ENCODE peak calls at places on chromosomes 12 and 14, in four cellular contexts. One of them, this sample, is unnamed.

GRCh38 chr14:59904184-59904583 is 15.8 kb upstream of the LRRC9 start:
- DNase-seq in ELF-1: no peak
- DNase-seq in HFFc6: no peak
- DNase-seq in LNCaP clone FGC: no peak
- DNase-seq in this sample: no peak

GRCh38 chr12:107319536-107320030 is 226.2 kb upstream of the CRY1 start:
- DNase-seq in HFFc6: no peak
- DNase-seq in LNCaP clone FGC: no peak
- DNase-seq in ELF-1: no peak
- DNase-seq in this sample: peak

GRCh38 chr12:113161415-113162016 is 12.0 kb downstream of the CFAP73 start:
- DNase-seq in ELF-1: peak
- DNase-seq in HFFc6: no peak
- DNase-seq in LNCaP clone FGC: no peak
- DNase-seq in this sample: no peak

GRCh38 chr12:52178443-52178842 is 13.4 kb downstream of the KRT80 start:
- DNase-seq in LNCaP clone FGC: no peak
- DNase-seq in HFFc6: no peak
- DNase-seq in ELF-1: no peak
- DNase-seq in this sample: no peak

GRCh38 chr14:33692762-33693161 is 258.1 kb downstream of the EGLN3 start:
- DNase-seq in HFFc6: peak
- DNase-seq in LNCaP clone FGC: no peak
- DNase-seq in ELF-1: no peak
- DNase-seq in this sample: peak

GRCh38 chr12:94134226-94134795 is 14.1 kb upstream of the PLXNC1 start:
- DNase-seq in ELF-1: peak
- DNase-seq in HFFc6: peak
- DNase-seq in LNCaP clone FGC: peak
- DNase-seq in this sample: peak

GRCh38 chr12:49212572-49212971 is 23.7 kb upstream of the TUBA1A start:
- DNase-seq in LNCaP clone FGC: no peak
- DNase-seq in HFFc6: no peak
- DNase-seq in ELF-1: no peak
- DNase-seq in this sample: no peak

GRCh38 chr12:118689793-118690192 is 291.5 kb upstream of the SRRM4 start:
- DNase-seq in HFFc6: no peak
- DNase-seq in LNCaP clone FGC: no peak
- DNase-seq in ELF-1: no peak
- DNase-seq in this sample: no peak

GRCh38 chr12:104929926-104930325 is 28.2 kb downstream of the SLC41A2 start:
- DNase-seq in HFFc6: peak
- DNase-seq in ELF-1: no peak
- DNase-seq in LNCaP clone FGC: no peak
- DNase-seq in this sample: no peak

GRCh38 chr12:96434107-96434506 is 33.9 kb upstream of the CDK17 start:
- DNase-seq in LNCaP clone FGC: no peak
- DNase-seq in ELF-1: no peak
- DNase-seq in HFFc6: peak
- DNase-seq in this sample: peak

GRCh38 chr14:39266589-39266870 is 32.8 kb downstream of the MIA2 start:
- DNase-seq in HFFc6: peak
- DNase-seq in LNCaP clone FGC: no peak
- DNase-seq in ELF-1: peak
- DNase-seq in this sample: peak

GRCh38 chr12:91640021-91640420 is 457.4 kb upstream of the DCN start:
- DNase-seq in HFFc6: no peak
- DNase-seq in ELF-1: no peak
- DNase-seq in LNCaP clone FGC: no peak
- DNase-seq in this sample: no peak

GRCh38 chr14:22185191-22185590 is 403.8 kb downstream of the DAD1 start:
- DNase-seq in ELF-1: no peak
- DNase-seq in LNCaP clone FGC: no peak
- DNase-seq in HFFc6: no peak
- DNase-seq in this sample: no peak

GRCh38 chr14:73887116-73887490 is 444 bp downstream of the ZNF410 start:
- DNase-seq in HFFc6: no peak
- DNase-seq in ELF-1: no peak
- DNase-seq in LNCaP clone FGC: no peak
- DNase-seq in this sample: peak

GRCh38 chr14:53147208-53147607 is 5.9 kb downstream of the DDHD1 start:
- DNase-seq in HFFc6: no peak
- DNase-seq in ELF-1: no peak
- DNase-seq in LNCaP clone FGC: no peak
- DNase-seq in this sample: no peak

GRCh38 chr14:55938249-55938791 is 179.9 kb upstream of the PELI2 start:
- DNase-seq in LNCaP clone FGC: no peak
- DNase-seq in ELF-1: no peak
- DNase-seq in HFFc6: peak
- DNase-seq in this sample: no peak

GRCh38 chr14:99612065-99612736 is 8.2 kb upstream of the CCDC85C start:
- DNase-seq in ELF-1: no peak
- DNase-seq in LNCaP clone FGC: no peak
- DNase-seq in HFFc6: no peak
- DNase-seq in this sample: no peak

GRCh38 chr12:110554184-110554583 is 28.9 kb downstream of the PPTC7 start:
- DNase-seq in ELF-1: no peak
- DNase-seq in HFFc6: no peak
- DNase-seq in LNCaP clone FGC: no peak
- DNase-seq in this sample: no peak

This sample was measured in dermis blood vessel endothelial cell.